ENCODE peak calls at places on chromosomes 4 and X, in seven cellular contexts. A is GM13976, O is left lung, K is mesothelial cell of epicardium, G is GM20000, I is tibial nerve, L is fibroblast of pulmonary artery. S is an unnamed sample.

GRCh38 chrX:40537310-40537709 is 43.5 kb upstream of the ATP6AP2 start:
- DNase-seq in O (no peak), G (no peak), A (no peak), I (no peak), L (no peak), K (no peak), S (no peak)

GRCh38 chr4:110119347-110119746 is 79.1 kb downstream of the ELOVL6 start:
- DNase-seq in K (no peak), A (peak), I (no peak), O (no peak), L (peak), G (peak), S (no peak)

GRCh38 chrX:129932792-129933321 is 26.9 kb downstream of the UTP14A start:
- DNase-seq in K (no peak), O (peak), I (no peak), L (no peak), A (peak), G (no peak), S (peak)

GRCh38 chrX:10841579-10841978 is 221.2 kb upstream of the MID1 start:
- DNase-seq in A (no peak), I (no peak), O (no peak), L (peak), K (no peak), G (no peak), S (no peak)

GRCh38 chr4:169254546-169254983 is 16.2 kb downstream of the SH3RF1 start:
- DNase-seq in I (no peak), K (no peak), A (no peak), G (no peak), L (peak), O (no peak), S (no peak)

GRCh38 chr4:180799798-180800197 is 1443.4 kb upstream of the TENM3 start:
- DNase-seq in A (no peak), O (no peak), G (no peak), L (peak), I (no peak), K (no peak), S (no peak)

GRCh38 chr4:28886934-28887333 is 1833.2 kb upstream of the PCDH7 start:
- DNase-seq in G (no peak), I (no peak), A (no peak), K (no peak), O (no peak), L (peak), S (no peak)

GRCh38 chr4:84750260-84750955 is 167.5 kb downstream of the CDS1 start:
- DNase-seq in O (no peak), K (no peak), A (peak), I (no peak), L (peak), G (peak), S (peak)

GRCh38 chrX:138986235-138986634 is 274.7 kb upstream of the FGF13 start:
- DNase-seq in L (no peak), O (no peak), K (no peak), A (no peak), G (no peak), I (no peak), S (no peak)

GRCh38 chr4:11367371-11367770 is 61.3 kb downstream of the HS3ST1 start:
- DNase-seq in K (peak), I (peak), A (no peak), L (peak), O (no peak), G (no peak), S (no peak)

GRCh38 chr4:12050357-12050756 is 621.7 kb upstream of the HS3ST1 start:
- DNase-seq in K (no peak), L (no peak), O (no peak), G (no peak), I (no peak), A (no peak), S (no peak)

GRCh38 chr4:157076578-157076947 is 613 bp downstream of the GLRB start:
- DNase-seq in A (peak), O (peak), K (no peak), G (peak), I (no peak), L (no peak), S (no peak)

GRCh38 chrX:153374426-153374825 is 26.7 kb downstream of the PNMA6E start:
- DNase-seq in O (no peak), G (no peak), L (no peak), I (no peak), K (no peak), A (no peak), S (no peak)

GRCh38 chrX:154779261-154779660 is 16.6 kb downstream of the DKC1 start:
- DNase-seq in G (no peak), I (no peak), A (no peak), K (no peak), O (no peak), L (peak), S (peak)

GRCh38 chr4:117327491-117327890 is 242.1 kb upstream of the TRAM1L1 start:
- DNase-seq in G (no peak), A (no peak), O (no peak), K (no peak), L (no peak), I (no peak), S (no peak)

GRCh38 chr4:804804-805203 is 21.1 kb downstream of the CPLX1 start:
- DNase-seq in K (no peak), I (no peak), L (no peak), G (no peak), A (no peak), O (peak), S (no peak)

GRCh38 chr4:138972956-138973819 is 42.4 kb upstream of the NOCT start:
- DNase-seq in I (no peak), O (no peak), K (no peak), G (no peak), A (no peak), L (no peak), S (no peak)

GRCh38 chr4:2417765-2418651 is at the start of gene ZFYVE28:
- DNase-seq in O (no peak), A (peak), G (no peak), I (no peak), L (peak), K (no peak), S (peak)

GRCh38 chrX:11530621-11531020 is 135.1 kb downstream of the ARHGAP6 start:
- DNase-seq in K (no peak), G (no peak), O (no peak), L (no peak), I (no peak), A (no peak), S (no peak)

GRCh38 chrX:46903458-46904242 is 8.6 kb upstream of the JADE3 start:
- DNase-seq in A (peak), G (peak), I (peak), O (peak), K (peak), L (peak), S (peak)

GRCh38 chr4:25440478-25441030 is 63.5 kb downstream of the ANAPC4 start:
- DNase-seq in I (no peak), O (no peak), L (peak), A (no peak), G (no peak), K (no peak), S (no peak)

GRCh38 chrX:51332188-51332942 is at the start of gene NUDT10:
- DNase-seq in A (peak), K (peak), L (peak), I (no peak), G (no peak), O (peak), S (peak)

GRCh38 chr4:71862315-71862714 is 78.4 kb upstream of the GC start:
- DNase-seq in K (no peak), O (no peak), A (no peak), G (no peak), L (no peak), I (no peak), S (no peak)

GRCh38 chr4:61068745-61069144 is 131.4 kb upstream of the ADGRL3 start:
- DNase-seq in A (no peak), K (no peak), L (peak), I (no peak), G (no peak), O (no peak), S (no peak)

GRCh38 chr4:42452823-42453222 is 55.5 kb downstream of the SHISA3 start:
- DNase-seq in G (no peak), A (no peak), I (no peak), O (no peak), K (no peak), L (no peak), S (no peak)

GRCh38 chr4:53273726-53274125 is 92.1 kb downstream of the SCFD2 start:
- DNase-seq in I (no peak), G (no peak), K (no peak), L (peak), O (no peak), A (no peak), S (no peak)

GRCh38 chr4:115548123-115548522 is 434.7 kb upstream of the NDST4 start:
- DNase-seq in L (no peak), G (no peak), A (no peak), I (no peak), K (no peak), O (no peak), S (no peak)

GRCh38 chr4:23945521-23946017 is 55.7 kb upstream of the PPARGC1A start:
- DNase-seq in I (no peak), G (no peak), K (no peak), O (no peak), A (no peak), L (peak), S (peak)

GRCh38 chrX:86171366-86171765 is 23.1 kb downstream of the DACH2 start:
- DNase-seq in K (no peak), L (peak), A (no peak), O (no peak), I (no peak), G (no peak), S (peak)

GRCh38 chrX:87409113-87409841 is 108.3 kb upstream of the KLHL4 start:
- DNase-seq in I (no peak), O (peak), A (no peak), G (no peak), K (no peak), L (peak), S (peak)

GRCh38 chr4:132818091-132818490 is 331.0 kb upstream of the PCDH10 start:
- DNase-seq in I (no peak), O (no peak), A (no peak), G (no peak), L (peak), K (no peak), S (peak)
- TF ChIP-seq CTCF in I (no peak), O (no peak), A (no peak), G (no peak), L (no peak), K (peak), S (peak)

GRCh38 chr4:101271516-101271915 is 75.8 kb downstream of the PPP3CA start:
- DNase-seq in A (no peak), O (no peak), L (no peak), K (no peak), G (no peak), I (no peak), S (no peak)
- TF ChIP-seq CTCF in A (no peak), O (no peak), L (no peak), K (no peak), G (no peak), I (no peak), S (no peak)

GRCh38 chrX:17160971-17161370 is 214.0 kb upstream of the NHS start:
- DNase-seq in G (no peak), A (no peak), K (no peak), L (no peak), O (no peak), I (no peak), S (peak)
- TF ChIP-seq CTCF in G (no peak), A (no peak), K (no peak), L (no peak), O (no peak), I (no peak), S (no peak)

GRCh38 chr4:55409468-55410171 is 13.9 kb downstream of the TMEM165 start:
- DNase-seq in I (no peak), O (no peak), L (peak), K (no peak), A (peak), G (peak), S (peak)
- TF ChIP-seq CTCF in I (no peak), O (no peak), L (peak), K (no peak), A (peak), G (peak), S (peak)

GRCh38 chr4:8342651-8343050 is 73.1 kb downstream of the HTRA3 start:
- DNase-seq in G (no peak), I (no peak), A (no peak), O (peak), L (no peak), K (no peak), S (no peak)
- TF ChIP-seq CTCF in G (no peak), I (no peak), A (no peak), O (no peak), L (no peak), K (no peak), S (peak)

DNA sequence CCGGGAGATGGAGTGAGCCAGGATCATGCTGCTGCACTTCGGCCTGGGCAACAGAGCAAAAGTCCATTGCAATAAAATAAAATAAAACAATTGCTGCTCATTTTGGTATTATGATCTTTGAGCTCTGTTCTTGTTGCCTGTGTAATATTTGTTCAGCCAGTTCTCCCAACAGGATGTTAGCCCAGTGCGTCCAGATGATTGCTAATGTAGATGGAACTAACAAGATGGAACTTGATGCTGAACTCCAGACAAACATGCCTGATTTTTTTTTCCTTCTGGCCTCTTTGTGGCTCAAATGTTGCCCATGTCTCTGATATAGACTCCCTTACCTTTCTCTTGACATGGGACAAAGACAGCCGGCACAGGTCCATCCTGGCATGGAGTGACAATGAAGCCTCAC is 15.8 kb downstream of the SSX5 start:
- DNase-seq in A (no peak), O (no peak), G (no peak), L (no peak), I (no peak), K (no peak), S (no peak)
- TF ChIP-seq CTCF in A (no peak), O (no peak), G (no peak), L (no peak), I (no peak), K (no peak), S (no peak)

GRCh38 chrX:21972721-21973120 is 32.2 kb downstream of the SMS start:
- DNase-seq in G (no peak), O (no peak), K (no peak), L (peak), I (no peak), A (no peak), S (peak)
- TF ChIP-seq CTCF in G (no peak), O (no peak), K (no peak), L (peak), I (no peak), A (no peak), S (peak)

DNA sequence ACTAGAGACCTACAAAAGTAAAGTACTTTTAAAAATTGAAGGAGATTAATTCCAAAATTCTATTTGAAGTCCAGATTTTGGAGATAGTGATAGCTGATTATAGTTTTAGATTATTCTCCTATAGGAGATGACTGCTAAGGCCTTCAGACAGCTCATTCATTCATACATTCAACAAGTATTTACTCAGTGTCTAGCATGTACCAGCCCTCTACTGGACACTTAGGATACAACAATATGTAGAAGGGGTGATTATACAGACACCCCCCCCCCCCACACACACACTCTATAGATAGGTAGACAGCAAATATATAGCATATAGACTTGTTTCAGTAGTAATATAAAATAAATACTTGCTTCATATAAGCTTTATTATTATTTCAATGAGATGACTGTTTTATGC is 60.4 kb upstream of the TAF9B start:
- DNase-seq in A (peak), I (no peak), K (no peak), G (peak), O (no peak), L (peak), S (peak)
- TF ChIP-seq CTCF in A (no peak), I (no peak), K (no peak), G (no peak), O (no peak), L (peak), S (peak)

GRCh38 chr4:166169111-166169510 is 296.1 kb downstream of the TLL1 start:
- DNase-seq in K (no peak), A (peak), I (no peak), G (peak), O (no peak), L (peak), S (peak)
- TF ChIP-seq CTCF in K (no peak), A (peak), I (no peak), G (no peak), O (no peak), L (peak), S (peak)

S was measured in NB4.